ENCODE peak calls at places on chromosomes 1 and 21, in nine cellular contexts. J, V, S, I, L, H, W, F and R are unnamed samples.

GRCh38 chr1:15454256-15454655 is 2.3 kb upstream of the CELA2A start:
- DNase-seq in J (no peak), V (peak; percentile 17), S (no peak), I (no peak), L (no peak), H (no peak), W (peak; percentile 75), F (no peak), R (no peak)

GRCh38 chr1:62841587-62842169 is 57.7 kb downstream of the ATG4C start:
- DNase-seq in J (no peak), V (peak; percentile 60), S (peak; percentile 18), I (no peak), L (peak; percentile 65), H (no peak), W (peak; percentile 60), F (peak; percentile 1), R (no peak)

GRCh38 chr1:225424562-225425210 is 3.2 kb downstream of the LBR start:
- DNase-seq in J (no peak), V (no peak), S (no peak), I (no peak), L (no peak), H (no peak), W (peak; percentile 90), F (no peak), R (no peak)

GRCh38 chr1:51686450-51686849 is 69.6 kb downstream of the OSBPL9 start:
- DNase-seq in J (no peak), V (no peak), S (no peak), I (no peak), L (no peak), H (no peak), W (peak; percentile 38), F (no peak), R (no peak)

GRCh38 chr1:34768856-34769255 is 9.3 kb downstream of the GJB4 start:
- DNase-seq in J (no peak), V (no peak), S (no peak), I (no peak), L (no peak), H (no peak), W (no peak), F (no peak), R (no peak)

GRCh38 chr1:1861339-1861730 is 29.6 kb downstream of the GNB1 start:
- DNase-seq in J (no peak), V (no peak), S (no peak), I (no peak), L (no peak), H (peak; percentile 62), W (no peak), F (no peak), R (no peak)

GRCh38 chr21:25578070-25578961 is 29.0 kb downstream of the MRPL39 start:
- DNase-seq in J (no peak), V (no peak), S (no peak), I (no peak), L (no peak), H (no peak), W (no peak), F (no peak), R (no peak)

GRCh38 chr1:229990326-229990725 is 76.7 kb upstream of the GALNT2 start:
- DNase-seq in J (no peak), V (no peak), S (no peak), I (no peak), L (no peak), H (no peak), W (no peak), F (no peak), R (no peak)

GRCh38 chr1:145981299-145981600 is 15.1 kb downstream of the TXNIP start:
- DNase-seq in J (no peak), V (no peak), S (no peak), I (no peak), L (no peak), H (no peak), W (no peak), F (no peak), R (no peak)

GRCh38 chr1:148318123-148318899 is 164.8 kb downstream of the PPIAL4G start:
- DNase-seq in J (no peak), V (no peak), S (no peak), I (peak; percentile 18), L (no peak), H (no peak), W (no peak), F (peak; percentile 52), R (no peak)

GRCh38 chr1:119544165-119544762 is 37.3 kb downstream of the HSD3B1 start:
- DNase-seq in J (no peak), V (no peak), S (no peak), I (no peak), L (peak; percentile 6), H (no peak), W (no peak), F (no peak), R (no peak)

GRCh38 chr1:93708734-93709481 is 27.3 kb upstream of the BCAR3 start:
- DNase-seq in J (no peak), V (no peak), S (no peak), I (no peak), L (peak; percentile 62), H (peak; percentile 59), W (peak; percentile 22), F (no peak), R (no peak)

GRCh38 chr1:168386949-168387586 is 106.4 kb downstream of the TBX19 start:
- DNase-seq in J (peak; percentile 36), V (no peak), S (no peak), I (peak; percentile 33), L (no peak), H (no peak), W (peak; percentile 48), F (peak; percentile 35), R (no peak)

GRCh38 chr1:111448482-111448917 is 556 bp downstream of the WDR77 start:
- DNase-seq in J (no peak), V (no peak), S (no peak), I (peak; percentile 7), L (peak; percentile 23), H (no peak), W (peak; percentile 53), F (no peak), R (no peak)

GRCh38 chr1:228082975-228083870 is 715 bp downstream of the ARF1 start:
- DNase-seq in J (no peak), V (no peak), S (peak; percentile 41), I (no peak), L (peak; percentile 56), H (peak; percentile 75), W (peak; percentile 62), F (no peak), R (peak; percentile 91)

GRCh38 chr1:6095511-6096242 is 50.0 kb downstream of the KCNAB2 start:
- DNase-seq in J (no peak), V (no peak), S (no peak), I (no peak), L (no peak), H (peak; percentile 14), W (no peak), F (no peak), R (peak; percentile 86)

GRCh38 chr1:155294520-155295182 is 6.6 kb downstream of the PKLR start:
- DNase-seq in J (no peak), V (no peak), S (no peak), I (no peak), L (no peak), H (no peak), W (no peak), F (no peak), R (no peak)

GRCh38 chr1:35401072-35401471 is 132.6 kb downstream of the ZMYM4 start:
- DNase-seq in J (no peak), V (no peak), S (no peak), I (no peak), L (no peak), H (no peak), W (no peak), F (no peak), R (no peak)

GRCh38 chr21:36096398-36097290 is 26.8 kb downstream of the CBR1 start:
- DNase-seq in J (no peak), V (no peak), S (no peak), I (no peak), L (no peak), H (no peak), W (no peak), F (no peak), R (no peak)

GRCh38 chr1:210310562-210310961 is 18.1 kb upstream of the HHAT start:
- DNase-seq in J (no peak), V (no peak), S (no peak), I (no peak), L (no peak), H (no peak), W (no peak), F (no peak), R (no peak)

GRCh38 chr1:22329171-22329540 is 122.5 kb upstream of the ZBTB40 start:
- DNase-seq in J (no peak), V (no peak), S (no peak), I (no peak), L (no peak), H (no peak), W (no peak), F (no peak), R (peak; percentile 53)

GRCh38 chr1:59730302-59730701 is 84.4 kb upstream of the HOOK1 start:
- DNase-seq in J (no peak), V (peak; percentile 56), S (no peak), I (no peak), L (no peak), H (no peak), W (peak; percentile 79), F (no peak), R (no peak)

GRCh38 chr1:205590457-205590768 is 41.4 kb downstream of the ELK4 start:
- DNase-seq in J (no peak), V (no peak), S (no peak), I (no peak), L (no peak), H (no peak), W (no peak), F (no peak), R (peak; percentile 42)

GRCh38 chr1:14369526-14370213 is 228.8 kb upstream of the KAZN start:
- DNase-seq in J (no peak), V (no peak), S (no peak), I (no peak), L (peak; percentile 92), H (no peak), W (no peak), F (no peak), R (no peak)

GRCh38 chr1:109547412-109548320 is 749 bp upstream of the GNAI3 start:
- DNase-seq in J (no peak), V (no peak), S (peak; percentile 9), I (no peak), L (peak; percentile 39), H (no peak), W (peak; percentile 34), F (no peak), R (no peak)

GRCh38 chr1:110356379-110356778 is 17.2 kb downstream of the RBM15 start:
- DNase-seq in J (no peak), V (no peak), S (no peak), I (no peak), L (no peak), H (no peak), W (peak; percentile 19), F (no peak), R (no peak)

GRCh38 chr1:40848530-40849189 is 13.5 kb downstream of the CITED4 start:
- DNase-seq in J (peak; percentile 51), V (peak; percentile 60), S (peak; percentile 52), I (no peak), L (peak; percentile 45), H (peak; percentile 64), W (peak; percentile 77), F (no peak), R (no peak)

GRCh38 chr1:172401907-172402306 is 18.6 kb upstream of the C1orf105 start:
- DNase-seq in J (no peak), V (no peak), S (no peak), I (no peak), L (peak; percentile 22), H (no peak), W (no peak), F (no peak), R (no peak)

GRCh38 chr1:44630116-44630515 is 44.2 kb downstream of the TMEM53 start:
- DNase-seq in J (no peak), V (no peak), S (no peak), I (no peak), L (no peak), H (no peak), W (peak; percentile 85), F (no peak), R (no peak)

GRCh38 chr1:55196433-55197035 is 18.6 kb downstream of the USP24 start:
- DNase-seq in J (no peak), V (no peak), S (no peak), I (no peak), L (no peak), H (no peak), W (peak; percentile 31), F (no peak), R (no peak)

GRCh38 chr1:43835141-43836021 is 98.2 kb upstream of the ARTN start:
- DNase-seq in J (no peak), V (peak; percentile 30), S (peak; percentile 49), I (no peak), L (peak; percentile 57), H (peak; percentile 47), W (peak; percentile 99), F (no peak), R (no peak)